ENCODE peak calls at places on chromosomes 5 and 9, in nine cellular contexts. T, Z, R, U, I, H, L, Q and Y are unnamed samples.

GRCh38 chr5:179171816-179172745 is 111.9 kb downstream of the ZNF354C start:
- DNase-seq in L (no peak), Q (no peak), H (no peak), T (no peak), U (no peak), Z (no peak), R (no peak), I (no peak), Y (no peak)

GRCh38 chr5:154215931-154216330 is 25.4 kb downstream of the GALNT10 start:
- DNase-seq in Q (no peak), I (no peak), L (no peak), H (no peak), U (peak; percentile 27), T (no peak), Z (no peak), R (no peak), Y (no peak)

GRCh38 chr9:36151306-36152210 is 15.0 kb downstream of the GLIPR2 start:
- DNase-seq in Z (no peak), I (peak; percentile 92), L (no peak), R (peak; percentile 14), H (no peak), T (no peak), Q (peak; percentile 94), U (peak; percentile 77), Y (no peak)

GRCh38 chr5:135718151-135718550 is 116.3 kb upstream of the SLC25A48 start:
- DNase-seq in L (no peak), U (peak; percentile 80), R (peak; percentile 24), T (no peak), I (no peak), H (peak; percentile 58), Z (no peak), Q (no peak), Y (peak; percentile 8)

GRCh38 chr5:73623929-73624404 is 2.0 kb upstream of the ARHGEF28 start:
- DNase-seq in H (peak; percentile 28), U (no peak), T (no peak), Z (no peak), I (no peak), L (no peak), Q (no peak), R (no peak), Y (no peak)

GRCh38 chr9:28056006-28056405 is 482.7 kb upstream of the C9orf72 start:
- DNase-seq in T (no peak), Q (no peak), Z (no peak), L (no peak), R (no peak), H (no peak), I (no peak), U (peak; percentile 65), Y (no peak)

GRCh38 chr9:95750725-95751644 is 124.5 kb upstream of the ERCC6L2 start:
- DNase-seq in L (no peak), H (no peak), Q (no peak), Z (peak; percentile 62), I (no peak), T (no peak), U (no peak), R (no peak), Y (no peak)

GRCh38 chr9:114732842-114733241 is 50.9 kb upstream of the TEX48 start:
- DNase-seq in R (peak; percentile 76), I (no peak), H (peak; percentile 26), L (no peak), T (no peak), Q (no peak), U (peak; percentile 56), Z (no peak), Y (no peak)

GRCh38 chr5:151585970-151586369 is 5.2 kb downstream of the FAT2 start:
- DNase-seq in T (no peak), Z (no peak), I (no peak), Q (no peak), L (peak; percentile 64), U (peak; percentile 43), H (no peak), R (no peak), Y (no peak)

GRCh38 chr5:142320851-142321560 is 3.8 kb downstream of the SPRY4 start:
- DNase-seq in Q (no peak), T (peak; percentile 48), U (peak; percentile 49), Z (peak; percentile 44), H (no peak), I (no peak), L (peak; percentile 52), R (no peak), Y (no peak)

GRCh38 chr9:131625388-131625787 is 80.1 kb downstream of the PRRT1B start:
- DNase-seq in U (no peak), R (no peak), T (no peak), Z (no peak), I (no peak), Q (no peak), H (no peak), L (no peak), Y (no peak)

GRCh38 chr9:69936427-69936826 is 107.2 kb upstream of the MAMDC2 start:
- DNase-seq in Q (no peak), U (peak; percentile 78), Z (no peak), T (no peak), L (no peak), I (no peak), H (no peak), R (peak; percentile 75), Y (no peak)

GRCh38 chr5:122500245-122501086 is 188.4 kb downstream of the SNCAIP start:
- DNase-seq in Q (peak; percentile 46), H (peak; percentile 80), R (peak; percentile 54), U (peak; percentile 81), I (peak; percentile 3), T (peak; percentile 83), Z (peak; percentile 91), L (peak; percentile 59), Y (peak; percentile 38)

GRCh38 chr9:27395484-27395921 is 98.6 kb upstream of the EQTN start:
- DNase-seq in I (no peak), R (no peak), L (no peak), U (peak; percentile 32), Z (peak; percentile 49), H (no peak), Q (no peak), T (peak; percentile 74), Y (no peak)

GRCh38 chr9:121640076-121640475 is 11.4 kb upstream of the DAB2IP start:
- DNase-seq in L (peak; percentile 75), Q (no peak), I (peak; percentile 61), U (peak; percentile 40), T (peak; percentile 72), R (peak; percentile 50), H (peak; percentile 81), Z (peak; percentile 81), Y (no peak)

GRCh38 chr9:117485176-117485575 is 70.3 kb upstream of the ASTN2 start:
- DNase-seq in Z (no peak), I (no peak), R (no peak), U (peak; percentile 26), H (no peak), T (no peak), L (no peak), Q (peak; percentile 57), Y (no peak)

GRCh38 chr9:126989847-126990821 is 75.6 kb downstream of the RALGPS1 start:
- DNase-seq in L (no peak), Z (peak; percentile 51), U (no peak), Q (no peak), T (peak; percentile 13), I (no peak), H (no peak), R (no peak), Y (no peak)
- TF ChIP-seq EZH2phosphoT487 in L (no peak), Z (no peak), U (no peak), Q (no peak), T (no peak), I (no peak), H (no peak), R (no peak), Y (no peak)

GRCh38 chr5:90994796-90995195 is 388.3 kb downstream of the ARRDC3 start:
- DNase-seq in R (no peak), L (no peak), T (no peak), U (no peak), I (no peak), Q (no peak), H (no peak), Z (no peak), Y (no peak)
- TF ChIP-seq EZH2phosphoT487 in R (no peak), L (no peak), T (no peak), U (no peak), I (no peak), Q (no peak), H (no peak), Z (no peak), Y (no peak)

GRCh38 chr5:123771715-123772114 is 259.7 kb downstream of the CSNK1G3 start:
- DNase-seq in L (no peak), T (peak; percentile 15), Q (no peak), Z (peak; percentile 10), U (no peak), R (no peak), H (no peak), I (no peak), Y (no peak)

GRCh38 chr5:123778641-123779040 is 266.7 kb downstream of the CSNK1G3 start:
- DNase-seq in Q (no peak), H (no peak), Z (no peak), U (no peak), R (no peak), L (no peak), I (no peak), T (no peak), Y (no peak)

GRCh38 chr5:123776761-123777160 is 264.8 kb downstream of the CSNK1G3 start:
- DNase-seq in L (no peak), H (no peak), R (peak; percentile 2), T (no peak), Z (no peak), I (no peak), Q (no peak), U (peak; percentile 85), Y (no peak)
- TF ChIP-seq EZH2phosphoT487 in L (no peak), H (no peak), R (no peak), T (no peak), Z (no peak), I (no peak), Q (no peak), U (no peak), Y (no peak)

DNA sequence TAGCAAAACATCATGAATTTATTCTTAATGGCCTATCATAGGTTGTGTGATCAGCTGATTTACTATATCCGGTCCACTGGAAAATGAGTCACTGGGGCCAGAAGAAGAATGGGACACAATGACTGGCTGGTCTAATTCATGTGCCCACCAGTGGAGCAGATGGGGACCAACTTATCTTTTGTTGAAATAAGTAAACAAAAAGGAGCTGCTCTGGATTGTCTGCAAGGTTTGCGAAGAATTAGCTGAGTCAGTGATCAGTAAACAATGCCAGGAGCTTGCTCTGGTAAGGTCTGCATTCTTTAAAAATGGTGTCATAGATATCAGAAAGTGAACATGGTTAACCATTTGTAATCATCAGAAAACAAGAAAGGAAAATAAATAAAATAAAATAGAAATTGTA is 128.0 kb downstream of the RASEF start:
- DNase-seq in Z (peak; percentile 15), I (no peak), H (peak; percentile 60), T (peak; percentile 31), L (no peak), R (peak; percentile 87), Q (no peak), U (peak; percentile 34), Y (no peak)
- TF ChIP-seq EZH2phosphoT487 in Z (no peak), I (no peak), H (no peak), T (no peak), L (no peak), R (no peak), Q (no peak), U (no peak), Y (no peak)

GRCh38 chr9:111483419-111483861 is 743 bp downstream of the ECPAS start:
- DNase-seq in Z (no peak), I (peak; percentile 62), U (peak; percentile 79), H (peak; percentile 83), L (peak; percentile 91), Q (peak; percentile 38), T (no peak), R (peak; percentile 31), Y (no peak)
- TF ChIP-seq EZH2phosphoT487 in Z (no peak), I (no peak), U (no peak), H (no peak), L (no peak), Q (no peak), T (no peak), R (no peak), Y (no peak)